ENCODE peak calls at places on chromosome 18, in eight cellular contexts. One of them, this sample, is unnamed.
A peak's percentile ranks its signal among the peaks of the same experiment; 100 is the strongest.

GRCh38 chr18:72104851-72105250 is 439.3 kb downstream of the CBLN2 start:
- DNase-seq in transverse colon: no peak
- DNase-seq in stomach: no peak
- DNase-seq in esophagus squamous epithelium: no peak
- DNase-seq in adrenal gland: no peak
- DNase-seq in A549: no peak
- DNase-seq in breast epithelium: no peak
- DNase-seq in right lobe of liver: no peak
- DNase-seq in this sample: no peak

GRCh38 chr18:13269599-13270011 is 51.0 kb downstream of the LDLRAD4 start:
- DNase-seq in adrenal gland: no peak
- DNase-seq in right lobe of liver: no peak
- DNase-seq in breast epithelium: no peak
- DNase-seq in esophagus squamous epithelium: no peak
- DNase-seq in stomach: no peak
- DNase-seq in A549: no peak
- DNase-seq in transverse colon: peak; percentile 31
- DNase-seq in this sample: no peak

GRCh38 chr18:70414315-70414714 is 125.5 kb downstream of the SOCS6 start:
- DNase-seq in right lobe of liver: no peak
- DNase-seq in breast epithelium: no peak
- DNase-seq in A549: no peak
- DNase-seq in adrenal gland: no peak
- DNase-seq in transverse colon: no peak
- DNase-seq in esophagus squamous epithelium: no peak
- DNase-seq in stomach: no peak
- DNase-seq in this sample: no peak

GRCh38 chr18:64618390-64618789 is 469.5 kb upstream of the LINC00305 start:
- DNase-seq in esophagus squamous epithelium: no peak
- DNase-seq in breast epithelium: no peak
- DNase-seq in right lobe of liver: no peak
- DNase-seq in transverse colon: no peak
- DNase-seq in stomach: no peak
- DNase-seq in adrenal gland: no peak
- DNase-seq in A549: no peak
- DNase-seq in this sample: no peak

GRCh38 chr18:62881509-62882016 is 166.2 kb downstream of the PHLPP1 start:
- DNase-seq in breast epithelium: peak; percentile 48
- DNase-seq in stomach: no peak
- DNase-seq in A549: peak; percentile 76
- DNase-seq in transverse colon: no peak
- DNase-seq in adrenal gland: peak; percentile 49
- DNase-seq in right lobe of liver: no peak
- DNase-seq in esophagus squamous epithelium: no peak
- DNase-seq in this sample: no peak

GRCh38 chr18:389658-390357 is 110.7 kb downstream of the COLEC12 start:
- DNase-seq in stomach: no peak
- DNase-seq in breast epithelium: no peak
- DNase-seq in A549: no peak
- DNase-seq in right lobe of liver: no peak
- DNase-seq in esophagus squamous epithelium: no peak
- DNase-seq in adrenal gland: no peak
- DNase-seq in transverse colon: no peak
- DNase-seq in this sample: no peak

GRCh38 chr18:21063011-21063410 is 48.6 kb downstream of the ROCK1 start:
- DNase-seq in esophagus squamous epithelium: no peak
- DNase-seq in A549: no peak
- DNase-seq in stomach: no peak
- DNase-seq in right lobe of liver: no peak
- DNase-seq in adrenal gland: no peak
- DNase-seq in breast epithelium: no peak
- DNase-seq in transverse colon: no peak
- DNase-seq in this sample: no peak

GRCh38 chr18:71809711-71810110 is 734.4 kb downstream of the CBLN2 start:
- DNase-seq in breast epithelium: no peak
- DNase-seq in adrenal gland: no peak
- DNase-seq in transverse colon: no peak
- DNase-seq in right lobe of liver: no peak
- DNase-seq in A549: no peak
- DNase-seq in esophagus squamous epithelium: no peak
- DNase-seq in stomach: no peak
- DNase-seq in this sample: no peak

GRCh38 chr18:62281684-62282083 is 43.4 kb upstream of the TNFRSF11A start:
- DNase-seq in stomach: no peak
- DNase-seq in right lobe of liver: no peak
- DNase-seq in A549: no peak
- DNase-seq in breast epithelium: no peak
- DNase-seq in esophagus squamous epithelium: no peak
- DNase-seq in transverse colon: no peak
- DNase-seq in adrenal gland: no peak
- DNase-seq in this sample: no peak

GRCh38 chr18:49849331-49850217 is 36.2 kb upstream of the ACAA2 start:
- DNase-seq in adrenal gland: peak; percentile 30
- DNase-seq in esophagus squamous epithelium: no peak
- DNase-seq in breast epithelium: peak; percentile 41
- DNase-seq in transverse colon: peak; percentile 93
- DNase-seq in right lobe of liver: no peak
- DNase-seq in A549: peak; percentile 87
- DNase-seq in stomach: peak; percentile 72
- DNase-seq in this sample: peak; percentile 44

GRCh38 chr18:56112984-56113383 is 525.0 kb upstream of the TCF4 start:
- DNase-seq in stomach: no peak
- DNase-seq in adrenal gland: no peak
- DNase-seq in transverse colon: no peak
- DNase-seq in A549: no peak
- DNase-seq in breast epithelium: no peak
- DNase-seq in right lobe of liver: no peak
- DNase-seq in esophagus squamous epithelium: no peak
- DNase-seq in this sample: no peak

GRCh38 chr18:54815086-54815485 is 13.2 kb upstream of the RAB27B start:
- DNase-seq in esophagus squamous epithelium: no peak
- DNase-seq in right lobe of liver: no peak
- DNase-seq in breast epithelium: no peak
- DNase-seq in A549: no peak
- DNase-seq in adrenal gland: no peak
- DNase-seq in stomach: no peak
- DNase-seq in transverse colon: no peak
- DNase-seq in this sample: no peak

GRCh38 chr18:45441110-45441842 is 174.0 kb upstream of the SLC14A2 start:
- DNase-seq in transverse colon: no peak
- DNase-seq in right lobe of liver: no peak
- DNase-seq in stomach: no peak
- DNase-seq in esophagus squamous epithelium: no peak
- DNase-seq in breast epithelium: no peak
- DNase-seq in adrenal gland: no peak
- DNase-seq in A549: no peak
- DNase-seq in this sample: no peak

GRCh38 chr18:45557296-45557695 is 58.0 kb upstream of the SLC14A2 start:
- DNase-seq in transverse colon: no peak
- DNase-seq in adrenal gland: no peak
- DNase-seq in stomach: no peak
- DNase-seq in esophagus squamous epithelium: no peak
- DNase-seq in breast epithelium: no peak
- DNase-seq in A549: no peak
- DNase-seq in right lobe of liver: no peak
- DNase-seq in this sample: no peak

GRCh38 chr18:79933765-79934164 is 17.7 kb downstream of the SLC66A2 start:
- DNase-seq in breast epithelium: no peak
- DNase-seq in stomach: no peak
- DNase-seq in right lobe of liver: peak; percentile 78
- DNase-seq in transverse colon: peak; percentile 71
- DNase-seq in adrenal gland: no peak
- DNase-seq in A549: no peak
- DNase-seq in esophagus squamous epithelium: no peak
- DNase-seq in this sample: peak; percentile 6

GRCh38 chr18:58227361-58227930 is 183.4 kb downstream of the NEDD4L start:
- DNase-seq in adrenal gland: no peak
- DNase-seq in esophagus squamous epithelium: no peak
- DNase-seq in A549: no peak
- DNase-seq in stomach: no peak
- DNase-seq in right lobe of liver: no peak
- DNase-seq in breast epithelium: no peak
- DNase-seq in transverse colon: no peak
- DNase-seq in this sample: no peak
- H3K4me1 ChIP-seq in adrenal gland: peaks cover 28% of the 10 kb centered on the region
- H3K4me1 ChIP-seq in esophagus squamous epithelium: peaks cover 4% of the 10 kb centered on the region
- H3K4me1 ChIP-seq in A549: peaks cover 62% of the 10 kb centered on the region
- H3K4me1 ChIP-seq in stomach: peaks cover 46% of the 10 kb centered on the region
- H3K4me1 ChIP-seq in right lobe of liver: no peaks in the 10 kb centered on the region
- H3K4me1 ChIP-seq in breast epithelium: no peaks in the 10 kb centered on the region
- H3K4me1 ChIP-seq in transverse colon: peaks cover 25% of the 10 kb centered on the region
- H3K4me1 ChIP-seq in this sample: peaks cover 6% of the 10 kb centered on the region

DNA sequence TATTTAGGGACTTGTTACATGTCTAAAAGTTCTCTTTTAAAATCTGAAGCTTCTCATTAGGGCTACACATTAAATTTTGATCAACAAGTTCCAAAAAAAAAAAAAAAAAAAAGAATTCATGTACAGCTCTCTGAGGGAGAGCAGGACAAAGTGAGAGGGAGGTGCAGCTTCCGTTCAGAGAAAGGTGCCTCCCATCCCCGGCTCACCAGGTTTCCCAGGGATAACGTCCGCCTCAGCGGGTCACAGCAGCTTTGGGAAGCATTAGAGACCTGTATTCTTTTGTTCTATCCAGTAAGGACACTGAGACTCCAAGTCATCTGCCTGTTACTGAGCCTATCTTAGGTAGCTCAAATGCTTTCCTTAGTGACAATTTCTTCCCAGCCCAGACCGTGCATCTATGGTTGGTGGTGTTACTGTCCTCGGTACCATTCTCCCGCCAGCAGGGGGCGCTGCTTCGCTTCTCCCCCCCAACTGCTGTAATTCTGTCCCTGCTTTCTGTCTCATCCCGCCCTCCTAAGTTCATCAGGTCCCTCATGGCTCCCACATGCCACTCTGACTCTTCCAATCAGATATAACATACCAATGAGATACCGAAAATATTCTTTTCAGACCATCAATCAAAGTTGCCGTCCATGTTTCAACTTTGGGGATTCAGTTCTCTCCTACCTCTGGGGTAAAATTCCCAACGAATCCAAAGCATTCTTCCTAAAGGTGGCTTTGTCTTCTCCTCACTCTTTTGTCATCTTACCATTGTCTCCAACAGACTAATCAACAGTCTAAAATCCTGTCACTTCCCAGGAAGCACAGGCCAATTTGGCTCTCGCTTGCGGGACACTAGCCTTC is 466.5 kb downstream of the METTL4 start:
- DNase-seq in transverse colon: peak; percentile 42
- DNase-seq in right lobe of liver: peak; percentile 38
- DNase-seq in breast epithelium: no peak
- DNase-seq in A549: peak; percentile 42
- DNase-seq in stomach: peak; percentile 64
- DNase-seq in adrenal gland: peak; percentile 23
- DNase-seq in esophagus squamous epithelium: no peak
- DNase-seq in this sample: peak; percentile 15
- TF ChIP-seq CTCF in transverse colon: peak; percentile 62
- TF ChIP-seq CTCF in right lobe of liver: peak; percentile 70
- TF ChIP-seq CTCF in breast epithelium: peak; percentile 41
- TF ChIP-seq CTCF in A549: peak; percentile 54
- TF ChIP-seq CTCF in stomach: no peak
- TF ChIP-seq CTCF in adrenal gland: peak; percentile 66
- TF ChIP-seq CTCF in esophagus squamous epithelium: no peak
- TF ChIP-seq CTCF in this sample: no peak

DNA sequence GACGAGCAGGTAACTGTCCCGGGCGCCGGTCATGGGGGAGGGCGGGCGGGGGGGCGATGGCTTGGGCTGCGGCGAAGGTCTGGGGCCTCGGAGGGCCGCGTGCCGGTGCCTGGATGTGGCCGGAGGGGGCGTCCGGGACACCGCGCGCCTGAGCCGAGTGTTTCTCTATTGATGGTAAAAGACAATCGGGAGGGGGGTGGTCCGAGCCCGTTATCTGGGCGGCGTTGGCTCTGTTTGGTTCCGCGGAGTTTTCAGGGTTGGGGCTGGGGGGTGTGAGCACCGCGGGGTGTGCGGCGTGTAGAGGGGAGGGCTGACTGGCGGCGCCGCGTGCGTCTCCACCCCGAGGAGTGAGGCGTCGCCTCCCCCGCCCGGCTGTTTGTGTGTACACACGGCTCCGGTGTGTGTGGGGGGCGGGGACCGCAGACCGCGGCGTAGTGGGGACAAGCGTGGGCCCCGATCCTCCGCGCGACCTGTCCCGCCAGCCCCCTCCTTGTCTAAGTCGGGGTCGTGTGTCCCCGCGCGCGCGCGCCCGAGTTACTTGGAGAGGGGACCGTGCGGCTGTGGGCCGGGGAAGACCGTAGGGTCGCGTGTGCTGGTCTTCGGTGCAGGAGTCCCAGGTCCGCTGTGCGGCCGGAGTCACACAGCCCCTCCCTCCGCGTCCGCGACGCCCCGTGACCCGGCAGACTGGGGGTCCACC is 1.6 kb downstream of the CTIF start:
- DNase-seq in transverse colon: peak; percentile 77
- DNase-seq in esophagus squamous epithelium: peak; percentile 7
- DNase-seq in breast epithelium: peak; percentile 52
- DNase-seq in stomach: peak; percentile 65
- DNase-seq in A549: peak; percentile 67
- DNase-seq in right lobe of liver: peak; percentile 89
- DNase-seq in adrenal gland: peak; percentile 60
- DNase-seq in this sample: peak; percentile 75
- TF ChIP-seq POLR2A in transverse colon: no peak
- TF ChIP-seq POLR2A in esophagus squamous epithelium: no peak
- TF ChIP-seq POLR2A in breast epithelium: no peak
- TF ChIP-seq POLR2A in stomach: no peak
- TF ChIP-seq POLR2A in A549: no peak
- TF ChIP-seq POLR2A in right lobe of liver: no peak
- TF ChIP-seq POLR2A in adrenal gland: no peak
- TF ChIP-seq POLR2A in this sample: no peak

DNA sequence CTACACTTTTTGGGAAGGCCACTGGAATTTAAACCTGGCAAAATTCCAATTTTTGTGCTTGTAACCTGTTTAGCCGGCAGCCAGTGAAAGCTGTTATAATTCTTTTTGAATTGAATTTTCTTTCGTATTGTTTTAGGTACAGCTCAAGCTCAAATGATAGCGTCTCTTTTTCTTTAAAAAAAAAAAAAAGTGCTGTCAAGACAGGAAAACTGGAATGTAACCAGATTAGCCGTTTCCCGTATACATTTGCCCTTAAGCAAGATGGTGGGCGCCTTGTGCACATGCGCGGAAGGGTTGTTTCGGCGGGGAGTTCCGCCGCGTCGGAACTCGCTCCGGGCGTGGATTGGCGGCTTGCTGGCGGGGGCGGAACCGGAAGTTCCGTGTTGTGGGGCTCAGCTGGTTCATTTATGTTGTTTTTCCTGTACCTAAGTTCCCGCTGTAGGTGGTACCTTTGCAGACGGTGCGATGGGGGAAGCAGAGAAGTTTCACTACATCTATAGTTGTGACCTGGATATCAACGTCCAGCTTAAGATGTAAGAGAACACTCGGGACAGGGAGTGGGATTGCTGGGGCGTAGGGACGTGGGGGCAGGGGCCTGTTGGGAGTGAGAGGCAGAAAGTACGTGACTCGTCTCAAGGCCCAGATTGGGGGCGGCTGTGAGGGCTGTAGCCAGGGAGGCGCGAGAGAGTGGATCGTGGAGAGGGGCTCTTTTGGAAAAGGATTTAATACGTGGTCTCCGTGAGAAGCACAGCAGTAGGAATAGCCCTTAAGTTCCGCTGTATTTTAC is at the start of gene PIK3C3:
- DNase-seq in transverse colon: peak; percentile 98
- DNase-seq in stomach: peak; percentile 98
- DNase-seq in breast epithelium: peak; percentile 93
- DNase-seq in A549: peak; percentile 94
- DNase-seq in adrenal gland: peak; percentile 97
- DNase-seq in esophagus squamous epithelium: peak; percentile 52
- DNase-seq in right lobe of liver: peak; percentile 97
- DNase-seq in this sample: peak; percentile 97
- H3K4me1 ChIP-seq in transverse colon: peaks cover 10% of the 10 kb centered on the region
- H3K4me1 ChIP-seq in stomach: peaks cover 16% of the 10 kb centered on the region
- H3K4me1 ChIP-seq in breast epithelium: no peaks in the 10 kb centered on the region
- H3K4me1 ChIP-seq in A549: peaks cover 8% of the 10 kb centered on the region
- H3K4me1 ChIP-seq in adrenal gland: peaks cover 24% of the 10 kb centered on the region
- H3K4me1 ChIP-seq in esophagus squamous epithelium: no peaks in the 10 kb centered on the region
- H3K4me1 ChIP-seq in right lobe of liver: no peaks in the 10 kb centered on the region
- H3K4me1 ChIP-seq in this sample: peaks cover 2% of the 10 kb centered on the region

This sample was measured in ovary.